ENCODE peak calls at places on chromosome 6, in six cellular contexts. C, Q, O, K, E and Z are unnamed samples.

GRCh38 chr6:57173056-57173885 is 1.1 kb downstream of the BAG2 start:
- DNase-seq in C (no peak), K (no peak), O (peak; percentile 63), E (peak; percentile 51), Q (peak; percentile 68), Z (peak; percentile 59)

GRCh38 chr6:150273457-150274309 is 95.1 kb upstream of the IYD start:
- DNase-seq in K (peak; percentile 77), O (peak; percentile 35), Q (peak; percentile 66), E (no peak), C (no peak), Z (no peak)

GRCh38 chr6:134176283-134176975 is 124.0 kb upstream of the SLC2A12 start:
- DNase-seq in Q (no peak), K (peak; percentile 85), O (no peak), C (peak; percentile 88), E (no peak), Z (peak; percentile 65)

GRCh38 chr6:116568111-116568510 is 3.2 kb upstream of the RWDD1 start:
- DNase-seq in Q (no peak), E (no peak), K (no peak), O (no peak), C (no peak), Z (no peak)

GRCh38 chr6:139161169-139161568 is 26.3 kb downstream of the HECA start:
- DNase-seq in O (peak; percentile 40), K (no peak), C (no peak), E (peak; percentile 85), Q (peak; percentile 26), Z (peak; percentile 75)

GRCh38 chr6:7999201-7999600 is 65.0 kb downstream of the BLOC1S5 start:
- DNase-seq in E (no peak), O (no peak), Q (no peak), C (no peak), K (no peak), Z (no peak)

GRCh38 chr6:73898599-73898998 is 202.6 kb downstream of the CD109 start:
- DNase-seq in O (no peak), C (no peak), E (no peak), K (no peak), Q (no peak), Z (no peak)

GRCh38 chr6:118660218-118660569 is 8.8 kb upstream of the CEP85L start:
- DNase-seq in Q (no peak), E (peak; percentile 49), C (no peak), K (no peak), O (peak; percentile 93), Z (peak; percentile 44)